ENCODE peak calls at places on chromosomes 12 and 14, in five cellular contexts. One of them, this sample, is unnamed.

GRCh38 chr12:74539261-74539660 is 1.6 kb downstream of the ATXN7L3B start:
- DNase-seq in SIG-M5: no peak
- DNase-seq in amniotic stem cell: no peak
- DNase-seq in activated T-helper 1 cell treated with anti-CD3 and anti-CD28 coated beads, Interleukin-2, amount 50 U/mL, for 16 hours: no peak
- DNase-seq in fibroblast of lung: peak
- DNase-seq in this sample: no peak

GRCh38 chr12:71024281-71024680 is 103.7 kb upstream of the PTPRR start:
- DNase-seq in SIG-M5: no peak
- DNase-seq in activated T-helper 1 cell treated with anti-CD3 and anti-CD28 coated beads, Interleukin-2, amount 50 U/mL, for 16 hours: no peak
- DNase-seq in amniotic stem cell: no peak
- DNase-seq in fibroblast of lung: no peak
- DNase-seq in this sample: no peak

GRCh38 chr14:103730490-103731035 is 15.0 kb downstream of the ZFYVE21 start:
- DNase-seq in amniotic stem cell: no peak
- DNase-seq in SIG-M5: no peak
- DNase-seq in fibroblast of lung: peak
- DNase-seq in activated T-helper 1 cell treated with anti-CD3 and anti-CD28 coated beads, Interleukin-2, amount 50 U/mL, for 16 hours: no peak
- DNase-seq in this sample: no peak

GRCh38 chr14:105526781-105527380 is 498 bp downstream of the TMEM121 start:
- DNase-seq in activated T-helper 1 cell treated with anti-CD3 and anti-CD28 coated beads, Interleukin-2, amount 50 U/mL, for 16 hours: no peak
- DNase-seq in amniotic stem cell: no peak
- DNase-seq in fibroblast of lung: no peak
- DNase-seq in SIG-M5: no peak
- DNase-seq in this sample: no peak

GRCh38 chr14:105508069-105508468 is 17.0 kb downstream of the TEDC1 start:
- DNase-seq in activated T-helper 1 cell treated with anti-CD3 and anti-CD28 coated beads, Interleukin-2, amount 50 U/mL, for 16 hours: no peak
- DNase-seq in SIG-M5: no peak
- DNase-seq in fibroblast of lung: no peak
- DNase-seq in amniotic stem cell: no peak
- DNase-seq in this sample: no peak

GRCh38 chr12:1195513-1195912 is 204.5 kb downstream of the ERC1 start:
- DNase-seq in amniotic stem cell: no peak
- DNase-seq in SIG-M5: no peak
- DNase-seq in fibroblast of lung: no peak
- DNase-seq in activated T-helper 1 cell treated with anti-CD3 and anti-CD28 coated beads, Interleukin-2, amount 50 U/mL, for 16 hours: no peak
- DNase-seq in this sample: no peak

GRCh38 chr12:58269476-58269875 is 328.1 kb downstream of the ATP23 start:
- DNase-seq in activated T-helper 1 cell treated with anti-CD3 and anti-CD28 coated beads, Interleukin-2, amount 50 U/mL, for 16 hours: no peak
- DNase-seq in SIG-M5: no peak
- DNase-seq in amniotic stem cell: no peak
- DNase-seq in fibroblast of lung: no peak
- DNase-seq in this sample: no peak

GRCh38 chr12:94327819-94328218 is 131.8 kb downstream of the CEP83 start:
- DNase-seq in amniotic stem cell: no peak
- DNase-seq in SIG-M5: no peak
- DNase-seq in fibroblast of lung: peak
- DNase-seq in activated T-helper 1 cell treated with anti-CD3 and anti-CD28 coated beads, Interleukin-2, amount 50 U/mL, for 16 hours: no peak
- DNase-seq in this sample: no peak

This sample was measured in SW 1271.